ENCODE peak calls at places on chromosomes 12 and 14, in four cellular contexts. N is trophoblast cell, D is neuronal stem cell, K is H9. P is an unnamed sample.

GRCh38 chr14:106037380-106037779 is 511.0 kb downstream of the TMEM121 start:
- DNase-seq in D (no peak), N (peak; percentile 31), K (no peak), P (no peak)

GRCh38 chr12:93886533-93887511 is 209.6 kb downstream of the CRADD start:
- DNase-seq in K (no peak), D (no peak), N (no peak), P (peak; percentile 50)

GRCh38 chr14:91858536-91859275 is 8.6 kb downstream of the TC2N start:
- DNase-seq in K (no peak), N (peak; percentile 15), D (no peak), P (peak; percentile 37)

GRCh38 chr12:1926274-1926673 is 7.8 kb upstream of the CACNA2D4 start:
- DNase-seq in K (peak; percentile 22), D (no peak), N (no peak), P (no peak)

GRCh38 chr14:62126885-62127478 is 364.8 kb downstream of the SNAPC1 start:
- DNase-seq in K (no peak), D (peak; percentile 52), N (peak; percentile 80), P (peak; percentile 56)

GRCh38 chr12:130847097-130847496 is 8.0 kb upstream of the STX2 start:
- DNase-seq in K (no peak), D (no peak), N (no peak), P (no peak)

GRCh38 chr12:60106207-60106606 is 510.4 kb downstream of the SLC16A7 start:
- DNase-seq in D (no peak), K (no peak), N (no peak), P (peak; percentile 17)

GRCh38 chr12:62738611-62739010 is 196.3 kb downstream of the PPM1H start:
- DNase-seq in K (no peak), D (no peak), N (no peak), P (no peak)

GRCh38 chr12:121894633-121895032 is 6.0 kb downstream of the PSMD9 start:
- DNase-seq in N (peak; percentile 52), K (peak; percentile 57), D (no peak), P (peak; percentile 60)

GRCh38 chr12:78674311-78675085 is 190.1 kb upstream of the SYT1 start:
- DNase-seq in K (no peak), N (peak; percentile 33), D (no peak), P (peak; percentile 5)

GRCh38 chr12:3123729-3124128 is 46.5 kb downstream of the TSPAN9 start:
- DNase-seq in K (no peak), N (no peak), D (no peak), P (no peak)

GRCh38 chr14:102882233-102882906 is 40.1 kb upstream of the AMN start:
- DNase-seq in N (no peak), D (no peak), K (no peak), P (no peak)

GRCh38 chr12:51721281-51721940 is 127.1 kb downstream of the FIGNL2 start:
- DNase-seq in K (peak; percentile 81), N (peak; percentile 19), D (peak; percentile 42), P (peak; percentile 41)

GRCh38 chr12:64806593-64806992 is 17.9 kb upstream of the TBC1D30 start:
- DNase-seq in D (no peak), N (no peak), K (no peak), P (peak; percentile 63)

GRCh38 chr14:68363401-68363800 is 429.5 kb downstream of the ZFP36L1 start:
- DNase-seq in N (no peak), D (peak; percentile 43), K (no peak), P (no peak)
- H2BK12ac ChIP-seq in N (peak overlapping the region; percentile 38), D (peak overlapping the region; percentile 52), K (no peak overlapping the region), P (peak overlapping the region; percentile 81)

DNA sequence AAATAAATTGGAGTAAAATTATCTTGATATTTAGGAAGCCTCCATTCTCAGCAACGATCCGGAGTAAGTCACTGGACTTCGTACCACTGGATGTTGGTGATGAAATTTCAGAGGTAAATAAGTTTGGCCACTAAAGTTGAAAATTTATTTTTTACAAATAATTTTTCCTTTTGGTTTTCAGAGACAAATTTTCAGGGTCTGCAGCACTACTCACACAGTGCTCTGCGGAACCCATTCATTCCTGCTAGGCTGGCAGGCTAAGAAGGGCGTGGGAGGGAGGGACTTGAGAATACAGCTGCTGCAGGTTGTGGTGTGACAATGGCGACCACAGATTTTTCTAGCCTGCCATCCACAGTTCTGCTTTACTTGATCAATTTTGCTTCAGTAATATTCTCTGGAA is 1.4 kb upstream of the TUBA1A start:
- DNase-seq in D (no peak), K (peak; percentile 61), N (no peak), P (no peak)
- H2BK120ac ChIP-seq in D (no peak overlapping the region), K (no peak overlapping the region), N (no peak overlapping the region), P (peak overlapping the region; percentile 6)

GRCh38 chr12:108981835-108982234 is 39.0 kb downstream of the SVOP start:
- DNase-seq in K (no peak), D (no peak), N (no peak), P (no peak)
- H2BK12ac ChIP-seq in K (no peak overlapping the region), D (no peak overlapping the region), N (no peak overlapping the region), P (no peak overlapping the region)

DNA sequence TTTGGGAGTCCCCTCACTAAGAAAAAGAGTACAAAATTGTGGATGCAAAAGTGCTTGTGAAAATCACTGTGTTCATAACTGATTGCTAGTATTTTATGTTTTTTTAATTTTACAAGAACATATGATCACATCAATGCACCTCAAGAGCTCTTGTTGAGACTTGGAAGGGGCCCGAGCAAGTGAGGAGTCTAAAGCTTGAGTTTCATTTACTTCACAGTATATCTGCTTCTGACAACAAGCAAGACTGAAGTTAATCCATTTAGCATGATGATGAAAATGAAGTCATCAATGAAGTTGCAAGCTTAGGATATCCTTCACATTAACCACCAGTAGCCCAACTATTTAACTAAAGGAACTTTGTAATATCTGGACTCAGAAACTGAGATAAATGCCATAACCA is 182.5 kb upstream of the DIO2 start:
- DNase-seq in K (no peak), D (no peak), N (no peak), P (no peak)
- H2BK120ac ChIP-seq in K (no peak overlapping the region), D (no peak overlapping the region), N (no peak overlapping the region), P (no peak overlapping the region)

DNA sequence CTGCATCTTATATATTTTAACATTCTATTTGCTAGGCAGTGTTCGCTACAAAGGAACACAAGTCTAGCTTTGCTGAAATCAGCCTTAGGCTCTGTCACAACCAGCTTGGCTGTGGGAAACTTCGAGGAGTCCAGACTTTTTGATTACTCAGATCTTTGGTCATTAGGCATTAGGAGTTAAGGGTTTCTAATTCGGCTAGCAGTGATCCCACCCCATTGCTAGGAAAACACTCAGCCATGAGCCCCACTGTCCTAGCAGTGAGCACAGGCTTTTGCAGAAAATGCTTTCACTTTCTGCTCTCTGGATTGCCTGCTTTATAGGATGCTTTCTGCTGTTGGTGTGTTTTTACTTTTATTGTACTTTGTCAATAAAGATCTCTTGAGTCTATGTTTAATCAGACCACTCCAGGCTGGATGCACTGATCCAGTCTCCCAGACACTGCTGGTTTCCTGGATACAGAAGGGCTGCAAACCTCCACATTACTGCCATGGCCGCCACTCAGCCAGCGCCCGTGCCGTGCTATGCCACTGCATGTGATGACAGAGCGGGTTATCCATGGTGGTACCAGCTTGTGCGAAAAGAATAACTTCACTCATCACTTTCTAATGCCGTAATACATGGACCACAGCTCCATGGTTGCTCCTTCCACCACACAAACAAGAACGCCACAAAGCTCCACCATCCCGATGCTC is 41.0 kb upstream of the PYGL start:
- DNase-seq in K (no peak), D (no peak), N (no peak), P (peak; percentile 20)
- H2BK12ac ChIP-seq in K (no peak overlapping the region), D (no peak overlapping the region), N (no peak overlapping the region), P (no peak overlapping the region)

DNA sequence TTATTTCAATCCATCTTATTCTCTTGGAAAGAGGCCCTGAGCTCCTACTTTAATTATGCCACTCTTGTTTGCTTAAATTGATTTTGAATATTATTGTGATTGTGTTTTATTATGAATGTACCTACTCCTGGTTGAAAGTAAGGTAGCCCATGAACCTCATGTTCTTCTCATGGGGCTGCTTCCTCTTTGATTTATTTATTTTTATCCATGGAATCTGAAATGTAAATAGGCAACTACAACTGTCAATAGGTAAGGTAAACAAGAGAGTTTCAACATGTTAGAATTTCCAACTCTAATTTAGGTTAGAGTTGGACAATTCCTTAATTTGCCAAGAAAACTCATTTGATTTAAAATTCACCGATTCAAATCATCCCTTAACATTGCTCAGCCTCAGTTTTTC is 16.2 kb downstream of the TPH2 start:
- DNase-seq in N (no peak), D (no peak), K (no peak), P (no peak)
- H2BK120ac ChIP-seq in N (no peak overlapping the region), D (no peak overlapping the region), K (no peak overlapping the region), P (no peak overlapping the region)

GRCh38 chr14:50476134-50476533 is 56.2 kb downstream of the MAP4K5 start:
- DNase-seq in N (no peak), D (no peak), K (no peak), P (no peak)
- H2BK12ac ChIP-seq in N (no peak overlapping the region), D (no peak overlapping the region), K (no peak overlapping the region), P (no peak overlapping the region)

GRCh38 chr12:27575099-27575779 is 51.2 kb downstream of the PPFIBP1 start:
- DNase-seq in K (no peak), N (no peak), D (no peak), P (peak; percentile 55)

GRCh38 chr12:27575780-27576154 is 51.8 kb downstream of the PPFIBP1 start:
- DNase-seq in K (no peak), D (no peak), N (no peak), P (no peak)

GRCh38 chr12:27571463-27571862 is 47.5 kb downstream of the PPFIBP1 start:
- DNase-seq in K (no peak), N (no peak), D (no peak), P (peak; percentile 68)

GRCh38 chr12:27573972-27574371 is 50.0 kb downstream of the PPFIBP1 start:
- DNase-seq in K (no peak), D (no peak), N (no peak), P (peak; percentile 94)

GRCh38 chr12:27572486-27573255 is 48.7 kb downstream of the PPFIBP1 start:
- DNase-seq in D (no peak), K (no peak), N (no peak), P (peak; percentile 61)
- H2BK120ac ChIP-seq in D (no peak overlapping the region), K (no peak overlapping the region), N (no peak overlapping the region), P (no peak overlapping the region)